ENCODE peak calls at places on chromosome 22, in five cellular contexts. A is effector memory CD8-positive, alpha-beta T cell; X is choroid plexus epithelial cell; O is NCI-H2171 treated with DMSO at 0.1 percent for 48 hours; W is spleen. Y is an unnamed sample.

GRCh38 chr22:50687829-50688228 is 15.2 kb downstream of the SHANK3 start:
- DNase-seq in X (no peak), W (peak; percentile 47), A (no peak), O (no peak), Y (no peak)

GRCh38 chr22:35559354-35560005 is 18.8 kb downstream of the RASD2 start:
- DNase-seq in O (no peak), W (no peak), A (no peak), X (peak; percentile 44), Y (peak; percentile 28)

GRCh38 chr22:42217019-42217751 is 53.3 kb downstream of the TCF20 start:
- DNase-seq in X (no peak), A (no peak), W (no peak), O (no peak), Y (peak; percentile 42)

GRCh38 chr22:36430863-36431262 is 43.1 kb upstream of the MYH9 start:
- DNase-seq in A (no peak), X (peak; percentile 47), O (no peak), W (no peak), Y (peak; percentile 60)

GRCh38 chr22:24054356-24054755 is 43.3 kb downstream of the CABIN1 start:
- DNase-seq in W (no peak), X (peak; percentile 38), O (no peak), A (no peak), Y (peak; percentile 14)

GRCh38 chr22:35648066-35649025 is at the start of gene APOL6:
- DNase-seq in O (peak; percentile 57), W (peak; percentile 81), A (peak; percentile 71), X (peak; percentile 90), Y (peak; percentile 95)

GRCh38 chr22:41401781-41402648 is 20.3 kb downstream of the TEF start:
- DNase-seq in O (peak; percentile 91), W (no peak), A (no peak), X (peak; percentile 45), Y (peak; percentile 12)

GRCh38 chr22:30314918-30315317 is 11.8 kb downstream of the TBC1D10A start:
- DNase-seq in O (no peak), A (no peak), X (peak; percentile 45), W (no peak), Y (peak; percentile 68)

GRCh38 chr22:17860220-17860965 is 86.1 kb upstream of the BID start:
- DNase-seq in O (no peak), A (no peak), X (no peak), W (no peak), Y (no peak)

GRCh38 chr22:27591060-27591459 is 210.5 kb downstream of the MN1 start:
- DNase-seq in W (peak; percentile 71), A (no peak), X (no peak), O (no peak), Y (no peak)

GRCh38 chr22:48278620-48279464 is 1516.4 kb downstream of the TBC1D22A start:
- DNase-seq in O (no peak), A (no peak), W (no peak), X (no peak), Y (no peak)

GRCh38 chr22:20206709-20207215 is 55.9 kb upstream of the CCDC188 start:
- DNase-seq in X (peak; percentile 27), W (no peak), A (no peak), O (no peak), Y (peak; percentile 31)

GRCh38 chr22:37563153-37564081 is 3.1 kb downstream of the CDC42EP1 start:
- DNase-seq in A (no peak), X (peak; percentile 98), W (no peak), O (no peak), Y (peak; percentile 96)

GRCh38 chr22:31846161-31847115 is 92.6 kb downstream of the DEPDC5 start:
- DNase-seq in X (peak; percentile 83), W (no peak), O (no peak), A (no peak), Y (peak; percentile 96)

GRCh38 chr22:19173047-19174035 is 5.2 kb downstream of the SLC25A1 start:
- DNase-seq in X (no peak), A (no peak), O (no peak), W (peak; percentile 74), Y (no peak)

GRCh38 chr22:41367039-41367679 is 14.6 kb upstream of the TEF start:
- DNase-seq in X (peak; percentile 99), A (no peak), O (peak; percentile 94), W (peak; percentile 92), Y (peak; percentile 44)

GRCh38 chr22:20146777-20147176 is 4.1 kb downstream of the CCDC188 start:
- DNase-seq in W (no peak), X (no peak), O (no peak), A (no peak), Y (no peak)

GRCh38 chr22:36384766-36385400 is 2.9 kb downstream of the MYH9 start:
- DNase-seq in X (no peak), O (peak; percentile 32), A (peak; percentile 53), W (no peak), Y (peak; percentile 74)

GRCh38 chr22:45968751-45969413 is 8.1 kb downstream of the WNT7B start:
- DNase-seq in W (no peak), O (no peak), X (peak; percentile 37), A (no peak), Y (peak; percentile 67)

GRCh38 chr22:20966883-20967696 is at the start of gene AIFM3:
- DNase-seq in W (peak; percentile 69), O (no peak), X (no peak), A (no peak), Y (no peak)

GRCh38 chr22:45296628-45297297 is 12.0 kb downstream of the UPK3A start:
- DNase-seq in X (no peak), W (no peak), O (no peak), A (peak; percentile 26), Y (no peak)

GRCh38 chr22:50485221-50486131 is 1.2 kb upstream of the MIOX start:
- DNase-seq in A (no peak), X (no peak), W (no peak), O (peak; percentile 31), Y (no peak)

GRCh38 chr22:31160328-31160978 is 471 bp downstream of the RNF185 start:
- DNase-seq in W (peak; percentile 79), O (no peak), A (no peak), X (peak; percentile 42), Y (peak; percentile 61)

GRCh38 chr22:47920380-47920959 is 1158.0 kb downstream of the TBC1D22A start:
- DNase-seq in O (no peak), X (no peak), W (no peak), A (no peak), Y (no peak)

GRCh38 chr22:25853902-25854301 is 111.9 kb downstream of the MYO18B start:
- DNase-seq in X (peak; percentile 1), O (peak; percentile 64), W (no peak), A (no peak), Y (no peak)

GRCh38 chr22:44928711-44929347 is 81.0 kb downstream of the PHF21B start:
- DNase-seq in O (peak; percentile 29), A (no peak), W (peak; percentile 37), X (no peak), Y (no peak)

GRCh38 chr22:46219650-46220049 is 30.4 kb downstream of the CDPF1 start:
- DNase-seq in X (no peak), A (peak; percentile 2), O (no peak), W (no peak), Y (no peak)

GRCh38 chr22:49372530-49373288 is 455.0 kb downstream of the BRD1 start:
- DNase-seq in W (peak; percentile 69), O (no peak), A (no peak), X (no peak), Y (no peak)

GRCh38 chr22:30481711-30482110 is 9.9 kb upstream of the SEC14L3 start:
- DNase-seq in W (no peak), A (no peak), O (no peak), X (peak; percentile 9), Y (no peak)

GRCh38 chr22:36929621-36930020 is 16.2 kb downstream of the CSF2RB start:
- DNase-seq in A (no peak), W (no peak), O (no peak), X (no peak), Y (no peak)

GRCh38 chr22:50713008-50713385 is 25.0 kb upstream of the ACR start:
- DNase-seq in A (no peak), O (no peak), X (no peak), W (peak; percentile 70), Y (no peak)

GRCh38 chr22:38632528-38632927 is 23.7 kb downstream of the FAM227A start:
- DNase-seq in X (no peak), A (no peak), O (no peak), W (no peak), Y (no peak)

GRCh38 chr22:39556970-39557811 is 13.4 kb upstream of the CACNA1I start:
- DNase-seq in X (peak; percentile 22), W (no peak), O (peak; percentile 47), A (no peak), Y (peak; percentile 16)

GRCh38 chr22:38777087-38777671 is 16.8 kb downstream of the DNAL4 start:
- DNase-seq in W (no peak), O (no peak), A (no peak), X (no peak), Y (no peak)

GRCh38 chr22:43136255-43136654 is 6.9 kb downstream of the MCAT start:
- DNase-seq in X (peak; percentile 59), O (peak; percentile 33), A (peak; percentile 39), W (peak; percentile 83), Y (peak; percentile 56)

GRCh38 chr22:20522134-20522827 is 14.9 kb downstream of the MED15 start:
- DNase-seq in O (no peak), W (no peak), X (no peak), A (no peak), Y (no peak)